ENCODE peak calls at places on chromosomes 12 and 14, in four cellular contexts. V is pancreas, W is IMR-90, T is transverse colon. G is an unnamed sample.

GRCh38 chr12:117421987-117422386 is 60.6 kb upstream of the NOS1 start:
- DNase-seq in V (no peak), W (no peak), T (no peak), G (no peak)

GRCh38 chr12:119713551-119714031 is 45.7 kb downstream of the PRKAB1 start:
- DNase-seq in V (no peak), W (no peak), T (no peak), G (no peak)

GRCh38 chr12:93664573-93665138 is 12.5 kb upstream of the CRADD start:
- DNase-seq in V (no peak), W (peak), T (no peak), G (no peak)

GRCh38 chr14:101783260-101784016 is 21.9 kb downstream of the PPP2R5C start:
- DNase-seq in V (no peak), W (no peak), T (no peak), G (no peak)

GRCh38 chr12:116582610-116583009 is 23.4 kb downstream of the MAP1LC3B2 start:
- DNase-seq in V (no peak), W (peak), T (no peak), G (no peak)

GRCh38 chr12:69238589-69239285 is 632 bp upstream of the CPSF6 start:
- DNase-seq in V (no peak), W (no peak), T (no peak), G (no peak)

GRCh38 chr12:52011602-52012214 is 5.0 kb downstream of the TAMALIN start:
- DNase-seq in V (no peak), W (no peak), T (no peak), G (no peak)

GRCh38 chr14:22892488-22892887 is 9.5 kb downstream of the REM2 start:
- DNase-seq in V (no peak), W (no peak), T (no peak), G (no peak)

GRCh38 chr12:121238604-121239334 is 28.8 kb downstream of the P2RX4 start:
- DNase-seq in V (no peak), W (no peak), T (no peak), G (no peak)

GRCh38 chr14:104843442-104844305 is 21.4 kb upstream of the CEP170B start:
- DNase-seq in V (no peak), W (no peak), T (no peak), G (no peak)

GRCh38 chr12:98856897-98857540 is 211.9 kb downstream of the APAF1 start:
- DNase-seq in V (no peak), W (no peak), T (no peak), G (no peak)

GRCh38 chr12:76936562-76937185 is 57.9 kb upstream of the CSRP2 start:
- DNase-seq in V (no peak), W (no peak), T (no peak), G (no peak)

GRCh38 chr12:33222357-33222756 is 217.3 kb downstream of the SYT10 start:
- DNase-seq in V (no peak), W (no peak), T (no peak), G (no peak)

GRCh38 chr12:31521972-31522371 is 69.0 kb downstream of the DENND5B start:
- DNase-seq in V (no peak), W (peak), T (no peak), G (no peak)

GRCh38 chr12:107661830-107662229 is 23.8 kb upstream of the PWP1 start:
- DNase-seq in V (no peak), W (no peak), T (no peak), G (no peak)

GRCh38 chr14:22221508-22221907 is 367.5 kb downstream of the DAD1 start:
- DNase-seq in V (no peak), W (peak), T (no peak), G (no peak)

GRCh38 chr14:71320734-71321555 is 413.7 kb downstream of the PCNX1 start:
- DNase-seq in V (peak), W (peak), T (peak), G (no peak)

GRCh38 chr12:51269174-51270066 is 795 bp downstream of the SMAGP start:
- DNase-seq in V (peak), W (no peak), T (peak), G (no peak)

GRCh38 chr12:60714141-60714900 is 1118.5 kb downstream of the SLC16A7 start:
- DNase-seq in V (no peak), W (no peak), T (no peak), G (no peak)

GRCh38 chr14:103067231-103067954 is 10.0 kb upstream of the CDC42BPB start:
- DNase-seq in V (no peak), W (peak), T (peak), G (no peak)

GRCh38 chr14:59189281-59189821 is 884 bp downstream of the DAAM1 start:
- DNase-seq in V (peak), W (peak), T (no peak), G (no peak)

GRCh38 chr14:35687335-35687939 is 121.7 kb downstream of the RALGAPA1 start:
- DNase-seq in V (no peak), W (peak), T (peak), G (peak)

GRCh38 chr14:53953002-53953827 is 3.4 kb downstream of the BMP4 start:
- DNase-seq in V (peak), W (peak), T (peak), G (no peak)

GRCh38 chr12:57845478-57846284 is 848 bp downstream of the CTDSP2 start:
- DNase-seq in V (peak), W (no peak), T (peak), G (no peak)

GRCh38 chr14:90423166-90423565 is 26.3 kb downstream of the CALM1 start:
- DNase-seq in V (no peak), W (no peak), T (no peak), G (no peak)

GRCh38 chr12:92442782-92443181 is 260.0 kb upstream of the PLEKHG7 start:
- DNase-seq in V (no peak), W (no peak), T (no peak), G (no peak)

GRCh38 chr12:3115078-3115477 is 37.9 kb downstream of the TSPAN9 start:
- DNase-seq in V (no peak), W (no peak), T (no peak), G (no peak)

GRCh38 chr14:53368714-53369191 is 215.6 kb upstream of the DDHD1 start:
- DNase-seq in V (no peak), W (peak), T (no peak), G (peak)

GRCh38 chr12:54561164-54561563 is 11.8 kb downstream of the PDE1B start:
- DNase-seq in V (no peak), W (no peak), T (peak), G (no peak)

GRCh38 chr12:74541074-74541473 is 3.4 kb downstream of the ATXN7L3B start:
- DNase-seq in V (no peak), W (no peak), T (no peak), G (no peak)

GRCh38 chr12:74537707-74538385 is at the start of gene ATXN7L3B:
- DNase-seq in V (peak), W (peak), T (peak), G (peak)

GRCh38 chr12:74538491-74539258 is 1.0 kb downstream of the ATXN7L3B start:
- DNase-seq in V (peak), W (no peak), T (no peak), G (no peak)

GRCh38 chr12:74539261-74539660 is 1.6 kb downstream of the ATXN7L3B start:
- DNase-seq in V (no peak), W (no peak), T (no peak), G (no peak)

DNA sequence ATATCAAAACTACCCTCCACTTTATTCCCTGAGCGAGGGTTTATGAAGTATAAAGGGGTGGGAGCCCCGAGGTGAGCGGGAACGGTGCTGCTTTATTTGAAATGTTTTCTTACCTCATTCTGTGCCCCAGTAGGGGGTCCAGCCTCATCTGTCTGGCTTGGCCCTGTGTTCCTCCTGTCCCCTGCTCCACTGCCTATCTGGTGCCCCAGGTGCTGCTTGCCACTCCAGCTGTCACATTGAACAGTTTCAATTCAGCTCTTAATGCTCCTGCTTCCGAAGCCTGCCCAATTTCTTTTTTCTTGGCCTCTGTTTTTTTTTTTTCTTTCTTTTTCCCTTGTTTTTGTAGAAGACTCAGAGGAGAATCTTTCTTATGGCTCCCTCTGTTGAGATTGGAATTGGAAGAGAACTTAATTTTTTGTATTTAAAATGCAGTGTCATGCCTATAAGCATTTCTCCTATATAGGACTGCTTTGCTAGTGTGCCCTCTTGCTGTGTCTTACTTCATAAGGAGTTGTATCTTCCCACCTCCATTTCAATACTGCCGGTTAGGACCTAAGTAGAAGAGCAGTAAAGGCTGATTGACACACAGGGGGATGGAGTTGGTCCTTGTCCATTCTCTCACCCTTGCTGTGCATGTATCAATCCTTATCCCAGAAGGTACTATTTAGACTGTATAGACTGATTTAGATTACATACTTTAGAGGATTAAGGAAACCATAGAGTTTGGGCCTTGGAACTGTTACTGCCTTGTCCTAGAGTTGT is 2.3 kb downstream of the ATXN7L3B start:
- DNase-seq in V (no peak), W (no peak), T (no peak), G (no peak)
- H3K4me3 ChIP-seq in V (peak), W (peak), T (peak), G (peak)

GRCh38 chr12:12016284-12017100 is 54.2 kb upstream of the BCL2L14 start:
- DNase-seq in V (no peak), W (no peak), T (no peak), G (no peak)

GRCh38 chr12:12018454-12018853 is 52.3 kb upstream of the BCL2L14 start:
- DNase-seq in V (no peak), W (peak), T (no peak), G (no peak)

GRCh38 chr12:12019881-12020280 is 50.9 kb upstream of the BCL2L14 start:
- DNase-seq in V (no peak), W (no peak), T (no peak), G (no peak)

GRCh38 chr12:12017135-12017581 is 53.6 kb upstream of the BCL2L14 start:
- DNase-seq in V (no peak), W (no peak), T (no peak), G (no peak)

DNA sequence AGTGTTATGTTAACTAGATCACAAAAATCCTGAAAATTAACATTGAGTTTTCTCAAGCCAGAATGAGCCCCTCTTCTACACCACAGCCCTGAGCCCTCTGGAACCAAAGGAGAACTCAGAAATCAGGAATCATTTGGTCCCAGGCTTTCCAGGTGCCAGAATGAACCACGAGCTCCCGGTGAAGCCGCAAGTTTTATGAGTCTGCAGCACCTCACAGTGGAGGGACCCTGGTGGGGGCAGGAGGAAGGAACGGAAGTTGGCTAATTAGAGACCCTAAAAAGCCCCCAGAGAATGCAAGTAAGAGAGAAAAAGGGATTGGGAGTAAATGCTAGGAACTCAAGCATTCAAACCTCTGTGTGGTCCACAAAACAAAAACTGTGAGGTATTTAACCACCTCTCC is 52.9 kb upstream of the BCL2L14 start:
- DNase-seq in V (no peak), W (no peak), T (no peak), G (no peak)
- TF ChIP-seq CTCF in V (no peak), W (peak), T (no peak), G (no peak)

GRCh38 chr14:95155044-95155443 is 2.3 kb downstream of the DICER1 start:
- DNase-seq in V (no peak), W (no peak), T (no peak), G (no peak)
- H3K4me3 ChIP-seq in V (no peak), W (no peak), T (peak), G (no peak)

DNA sequence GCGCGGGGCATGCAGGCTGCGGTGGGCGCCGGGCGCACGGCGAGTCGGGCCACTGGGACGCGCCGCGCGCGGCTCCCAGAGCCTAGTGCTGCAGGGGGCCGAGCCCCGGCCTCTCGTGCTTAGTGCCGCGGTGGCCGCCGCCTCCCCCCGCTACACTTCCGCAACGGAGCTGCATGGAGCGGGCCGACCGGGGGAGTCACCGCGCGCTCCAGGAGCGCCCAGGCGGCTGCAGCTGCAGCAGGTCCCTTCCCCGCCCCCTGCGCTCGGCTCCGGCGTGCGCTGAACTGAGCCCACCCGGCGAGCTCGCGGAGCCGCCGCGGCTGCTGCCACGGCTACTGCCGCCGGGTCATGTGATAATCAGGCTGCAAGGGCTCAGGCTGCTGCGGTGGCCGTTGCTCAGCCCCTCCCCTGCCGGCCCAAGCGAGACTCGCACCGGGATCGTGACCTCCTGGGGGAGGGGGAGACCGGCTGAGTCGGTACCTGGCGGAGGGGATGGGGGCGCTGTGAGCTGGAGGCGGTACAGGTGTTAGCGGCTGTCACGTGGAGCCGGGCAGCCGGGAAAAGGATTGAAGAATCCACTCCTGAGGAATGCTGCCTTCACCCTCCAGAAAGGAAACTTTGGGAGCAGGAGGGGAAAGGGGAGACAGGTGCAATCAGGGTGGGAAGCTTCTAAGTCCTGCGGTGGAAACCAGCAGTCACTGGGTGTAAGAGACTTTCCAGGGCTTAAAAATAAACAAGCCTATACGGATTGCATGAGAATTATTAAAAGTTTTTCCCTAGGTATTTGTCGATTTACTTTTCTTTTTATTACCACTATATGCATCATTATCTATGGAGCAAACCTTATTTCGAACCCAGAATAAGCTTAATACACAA is at the start of gene PPM1H:
- DNase-seq in V (peak), W (peak), T (peak), G (no peak)
- TF ChIP-seq CTCF in V (peak), W (no peak), T (peak), G (peak)

GRCh38 chr12:102481705-102482104 is 1.3 kb upstream of the IGF1 start:
- DNase-seq in V (no peak), W (no peak), T (no peak), G (no peak)

GRCh38 chr12:102484017-102484731 is 3.8 kb upstream of the IGF1 start:
- DNase-seq in V (peak), W (peak), T (peak), G (peak)

GRCh38 chr12:102486153-102486552 is 5.8 kb upstream of the IGF1 start:
- DNase-seq in V (no peak), W (no peak), T (no peak), G (no peak)

GRCh38 chr12:102483466-102483865 is 3.1 kb upstream of the IGF1 start:
- DNase-seq in V (no peak), W (no peak), T (no peak), G (no peak)

GRCh38 chr12:102484732-102485069 is 4.3 kb upstream of the IGF1 start:
- DNase-seq in V (no peak), W (no peak), T (no peak), G (no peak)
- H3K4me3 ChIP-seq in V (no peak), W (no peak), T (no peak), G (no peak)

GRCh38 chr12:65962921-65963883 is 138.9 kb downstream of the HMGA2 start:
- DNase-seq in V (no peak), W (no peak), T (peak), G (no peak)
- TF ChIP-seq CTCF in V (no peak), W (peak), T (no peak), G (peak)

DNA sequence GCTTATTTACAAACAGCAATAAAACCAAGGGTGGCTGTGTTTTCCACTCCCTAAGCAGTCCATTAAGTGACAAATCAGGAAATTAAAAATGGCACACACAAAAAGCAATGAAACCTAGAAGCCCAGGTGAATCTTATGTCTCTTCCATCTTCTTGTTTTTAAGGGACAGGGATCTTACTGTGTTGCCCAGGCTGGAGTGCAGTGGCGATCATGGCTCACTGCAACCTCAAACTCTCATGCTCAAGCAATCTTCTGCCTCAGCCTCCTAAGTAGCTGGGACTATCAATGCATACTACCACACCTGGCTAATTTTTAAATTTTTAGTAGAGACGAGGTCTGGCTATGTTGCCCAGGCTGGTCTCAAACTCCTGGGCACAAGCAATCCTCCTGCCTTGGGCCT is 52.4 kb upstream of the CERS5 start:
- DNase-seq in V (no peak), W (no peak), T (no peak), G (no peak)
- H3K4me3 ChIP-seq in V (no peak), W (peak), T (peak), G (peak)

G was measured in HFF-Myc.